ENCODE peak calls at places on chromosomes 5 and 9, in seven cellular contexts. E is neuronal stem cell, W is H9, Y is trophoblast cell, Q is IMR-90, R is mesenchymal stem cell, A is H1. F is an unnamed sample.

GRCh38 chr5:76874088-76874581 is 24.3 kb downstream of the S100Z start:
- DNase-seq in R (no peak), W (no peak), A (no peak), Q (no peak), E (no peak), Y (no peak), F (peak; percentile 95)

GRCh38 chr9:129640086-129640870 is 1.7 kb downstream of the ASB6 start:
- DNase-seq in Y (no peak), A (no peak), Q (peak; percentile 39), W (no peak), R (peak; percentile 37), E (no peak), F (no peak)

GRCh38 chr9:130578865-130579737 is at the start of gene FUBP3:
- DNase-seq in Q (peak; percentile 87), A (peak; percentile 93), W (peak; percentile 93), Y (peak; percentile 95), R (peak; percentile 94), E (peak; percentile 88), F (peak; percentile 94)

GRCh38 chr5:43891112-43891511 is 288.1 kb downstream of the NNT start:
- DNase-seq in Y (no peak), A (no peak), W (no peak), Q (no peak), R (no peak), E (no peak), F (no peak)

GRCh38 chr5:171420429-171421231 is 1.2 kb downstream of the FGF18 start:
- DNase-seq in Q (peak; percentile 89), E (no peak), Y (no peak), W (peak; percentile 41), A (no peak), R (peak; percentile 65), F (no peak)

GRCh38 chr5:43336159-43336558 is 22.9 kb upstream of the HMGCS1 start:
- DNase-seq in E (no peak), R (no peak), W (no peak), Q (no peak), A (no peak), Y (peak; percentile 36), F (no peak)

GRCh38 chr9:73219985-73220626 is 68.4 kb downstream of the ANXA1 start:
- DNase-seq in R (peak; percentile 91), A (no peak), W (no peak), Q (peak; percentile 9), E (no peak), Y (peak; percentile 47), F (no peak)

GRCh38 chr9:92500725-92501124 is 18.4 kb upstream of the ASPN start:
- DNase-seq in Q (no peak), Y (no peak), W (no peak), R (no peak), E (no peak), A (no peak), F (no peak)

GRCh38 chr5:112861638-112861985 is 525 bp downstream of the SRP19 start:
- DNase-seq in W (no peak), E (no peak), Y (no peak), R (no peak), Q (no peak), A (no peak), F (no peak)

GRCh38 chr5:96537386-96537785 is 104.3 kb upstream of the PCSK1 start:
- DNase-seq in Q (peak; percentile 89), W (no peak), Y (no peak), R (peak; percentile 89), E (no peak), A (no peak), F (no peak)

GRCh38 chr5:34538026-34538672 is 118.0 kb upstream of the RAI14 start:
- DNase-seq in E (no peak), R (peak; percentile 20), A (no peak), Y (no peak), Q (peak; percentile 31), W (peak; percentile 53), F (peak; percentile 56)

GRCh38 chr5:108715408-108715807 is 32.3 kb upstream of the FER start:
- DNase-seq in W (no peak), Y (no peak), E (no peak), Q (no peak), A (no peak), R (no peak), F (no peak)

GRCh38 chr5:148838357-148838756 is 11.9 kb downstream of the ADRB2 start:
- DNase-seq in W (no peak), R (no peak), Y (no peak), A (no peak), Q (no peak), E (no peak), F (no peak)

GRCh38 chr5:155027993-155028629 is 14.6 kb downstream of the KIF4B start:
- DNase-seq in Y (no peak), E (no peak), R (no peak), A (no peak), W (no peak), Q (no peak), F (peak; percentile 70)

GRCh38 chr5:33341316-33341715 is 99.4 kb upstream of the TARS1 start:
- DNase-seq in R (no peak), Q (no peak), W (no peak), A (no peak), E (no peak), Y (no peak), F (no peak)

GRCh38 chr5:33337621-33337960 is 103.2 kb upstream of the TARS1 start:
- DNase-seq in A (no peak), R (no peak), W (no peak), E (no peak), Y (no peak), Q (no peak), F (no peak)

GRCh38 chr5:33338336-33339110 is 102.2 kb upstream of the TARS1 start:
- DNase-seq in A (no peak), R (no peak), E (no peak), Y (no peak), Q (no peak), W (no peak), F (no peak)

GRCh38 chr5:33339413-33339812 is 101.4 kb upstream of the TARS1 start:
- DNase-seq in E (no peak), Y (no peak), W (no peak), A (no peak), Q (no peak), R (no peak), F (no peak)

DNA sequence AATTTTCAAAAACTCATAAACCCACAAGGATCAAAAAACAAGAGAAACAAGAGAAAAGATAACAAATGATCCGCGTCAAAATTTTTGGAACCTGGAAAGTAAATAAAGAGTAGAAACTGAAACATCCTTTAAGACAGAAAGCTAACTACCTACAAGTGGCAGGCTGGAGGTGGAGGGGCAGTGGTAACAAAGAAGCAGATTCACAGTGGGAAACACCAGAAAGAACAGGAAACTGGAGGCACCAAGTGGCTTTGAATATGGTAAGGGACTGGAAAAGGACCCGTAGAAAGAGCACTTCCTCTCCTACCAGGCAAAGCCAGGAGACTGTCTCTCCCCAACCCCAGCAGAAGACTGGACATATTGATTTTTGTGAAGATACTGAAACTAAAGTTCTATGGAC is 100.6 kb upstream of the TARS1 start:
- DNase-seq in Y (no peak), E (no peak), Q (no peak), W (peak; percentile 54), R (no peak), A (no peak), F (peak; percentile 60)
- H3K4ac ChIP-seq in Y (no peak overlapping the region), E (no peak overlapping the region), Q (peak overlapping the region; percentile 9), W (no peak overlapping the region), R (no peak overlapping the region), A (no peak overlapping the region), F (no peak overlapping the region)

DNA sequence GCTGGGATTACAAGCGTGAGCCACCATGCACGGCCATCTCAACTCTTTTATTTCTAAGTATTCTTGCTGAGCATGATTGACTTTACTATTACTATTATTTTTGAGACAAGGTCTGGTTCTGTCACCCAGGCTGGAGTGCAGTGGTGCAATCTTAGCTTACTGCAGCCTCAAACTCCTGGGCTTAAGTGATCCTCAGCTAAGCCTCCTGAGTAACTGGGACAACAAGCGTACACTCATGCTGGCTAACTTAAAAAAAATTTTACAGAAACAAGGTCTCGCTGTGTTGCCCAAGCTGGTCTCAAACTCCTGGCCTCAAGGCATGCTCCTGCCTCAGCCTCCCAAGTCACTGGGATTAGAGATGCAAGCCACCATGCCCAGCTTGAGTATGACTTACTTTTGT is 443.7 kb downstream of the ARHGEF28 start:
- DNase-seq in Y (no peak), Q (no peak), E (no peak), R (no peak), W (no peak), A (no peak), F (no peak)
- H3K4ac ChIP-seq in Y (no peak overlapping the region), Q (no peak overlapping the region), E (no peak overlapping the region), R (no peak overlapping the region), W (no peak overlapping the region), A (no peak overlapping the region), F (no peak overlapping the region)

DNA sequence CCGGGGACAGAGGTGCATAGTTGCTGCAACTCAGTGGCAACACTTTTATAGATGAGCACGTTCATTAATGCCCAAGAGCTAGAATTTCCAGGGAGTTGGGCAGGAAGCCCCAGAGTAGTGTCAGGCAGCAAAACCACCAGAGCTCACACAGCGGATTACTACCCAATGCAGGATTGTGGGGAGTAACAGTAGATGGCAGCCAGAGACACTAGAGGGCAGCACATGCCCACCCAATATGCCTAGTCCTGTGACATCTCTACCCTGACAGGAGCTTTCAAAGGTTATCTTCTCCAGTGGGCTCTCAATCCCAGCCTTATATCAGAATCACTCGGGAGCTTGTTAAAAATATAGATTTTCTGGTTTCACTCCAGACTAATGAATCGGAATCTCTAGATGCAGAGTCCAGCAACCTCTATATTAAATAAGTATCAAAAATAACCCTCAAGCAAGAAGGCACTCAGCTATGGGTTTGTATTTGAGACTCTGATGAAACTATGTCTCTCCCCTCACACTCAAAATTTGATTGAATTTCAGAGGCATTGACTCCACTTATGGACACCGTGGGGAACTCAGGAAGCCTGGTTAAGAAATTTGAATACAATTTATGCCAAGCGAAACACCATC is 58.4 kb upstream of the PHF24 start:
- DNase-seq in A (peak; percentile 86), Q (peak; percentile 71), E (peak; percentile 86), Y (peak; percentile 92), W (peak; percentile 81), R (peak; percentile 77), F (peak; percentile 82)
- H3K4ac ChIP-seq in A (no peak overlapping the region), Q (no peak overlapping the region), E (no peak overlapping the region), Y (no peak overlapping the region), W (no peak overlapping the region), R (no peak overlapping the region), F (no peak overlapping the region)

GRCh38 chr5:53987091-53987490 is 323.3 kb downstream of the ARL15 start:
- DNase-seq in Q (no peak), W (no peak), Y (no peak), E (no peak), R (no peak), A (no peak), F (no peak)
- H3K4ac ChIP-seq in Q (no peak overlapping the region), W (no peak overlapping the region), Y (no peak overlapping the region), E (no peak overlapping the region), R (no peak overlapping the region), A (no peak overlapping the region), F (no peak overlapping the region)

DNA sequence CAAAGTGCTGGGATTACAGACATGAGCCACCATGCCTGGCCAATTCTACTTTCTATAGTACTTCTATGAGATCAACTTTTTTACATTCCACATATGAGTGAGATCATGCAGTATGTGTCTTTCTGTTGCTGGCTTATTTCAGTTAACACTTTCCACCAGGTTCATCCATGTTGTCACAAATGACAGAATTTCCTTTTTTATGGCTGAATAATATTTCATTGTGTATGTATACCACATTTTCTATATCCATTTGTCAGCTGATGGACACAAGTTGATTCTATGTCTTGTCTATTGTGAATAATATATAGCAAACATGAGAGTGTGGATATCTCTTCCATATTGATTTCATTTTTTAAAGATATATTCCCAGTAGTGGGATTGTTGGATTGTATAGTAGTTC is 17.2 kb downstream of the NLN start:
- DNase-seq in Q (no peak), A (no peak), Y (no peak), R (no peak), E (no peak), W (no peak), F (no peak)
- H3K4ac ChIP-seq in Q (no peak overlapping the region), A (no peak overlapping the region), Y (no peak overlapping the region), R (no peak overlapping the region), E (no peak overlapping the region), W (no peak overlapping the region), F (no peak overlapping the region)

GRCh38 chr9:78963911-78964310 is 607.9 kb upstream of the TLE4 start:
- DNase-seq in Q (no peak), A (no peak), Y (no peak), R (no peak), E (no peak), W (no peak), F (no peak)
- H3K4ac ChIP-seq in Q (no peak overlapping the region), A (no peak overlapping the region), Y (no peak overlapping the region), R (no peak overlapping the region), E (no peak overlapping the region), W (no peak overlapping the region), F (no peak overlapping the region)

F was measured in mesendoderm.